ENCODE peak calls at places on chromosomes 6 and 20, in five cellular contexts. V, L, W, M and R are unnamed samples.
A peak's percentile ranks its signal among the peaks of the same experiment; 100 is the strongest.

GRCh38 chr6:129936329-129937165 is 75.4 kb upstream of the TMEM244 start:
- DNase-seq in V (peak; percentile 21), L (peak; percentile 73), W (peak; percentile 77), M (peak; percentile 33), R (peak; percentile 53)

GRCh38 chr20:11267131-11267761 is 593.4 kb upstream of the JAG1 start:
- DNase-seq in V (peak; percentile 6), M (peak; percentile 50), W (peak; percentile 96), L (peak; percentile 95), R (peak; percentile 25)

GRCh38 chr6:110541701-110542309 is 65.4 kb upstream of the SLC22A16 start:
- DNase-seq in W (no peak), M (no peak), V (no peak), L (no peak), R (no peak)

GRCh38 chr6:116218172-116218633 is 35.7 kb downstream of the TSPYL4 start:
- DNase-seq in L (peak; percentile 45), W (peak; percentile 60), V (no peak), M (no peak), R (no peak)

GRCh38 chr20:20440473-20440872 is 72.6 kb downstream of the INSM1 start:
- DNase-seq in L (no peak), W (no peak), M (no peak), V (no peak), R (peak; percentile 40)

GRCh38 chr6:142627474-142627873 is 317.5 kb downstream of the HIVEP2 start:
- DNase-seq in V (no peak), L (no peak), M (no peak), W (no peak), R (no peak)

GRCh38 chr6:114096553-114097172 is 125.7 kb upstream of the HDAC2 start:
- DNase-seq in L (peak; percentile 39), W (peak; percentile 52), M (peak; percentile 11), V (peak; percentile 60), R (peak; percentile 43)

GRCh38 chr6:125612400-125612846 is 137.0 kb upstream of the HEY2 start:
- DNase-seq in L (peak; percentile 2), V (no peak), M (no peak), W (no peak), R (no peak)

GRCh38 chr6:123276439-123277045 is 280.5 kb downstream of the CLVS2 start:
- DNase-seq in V (peak; percentile 19), M (no peak), W (no peak), L (no peak), R (no peak)

GRCh38 chr6:37665309-37665708 is 32.4 kb downstream of the MDGA1 start:
- DNase-seq in W (no peak), L (no peak), V (no peak), M (no peak), R (peak; percentile 61)

GRCh38 chr20:48455606-48456360 is 372.0 kb downstream of the PREX1 start:
- DNase-seq in L (no peak), W (no peak), V (no peak), M (no peak), R (peak; percentile 47)

GRCh38 chr6:92110390-92110789 is 1309.0 kb downstream of the EPHA7 start:
- DNase-seq in W (no peak), L (no peak), V (no peak), M (no peak), R (no peak)

GRCh38 chr6:87330961-87331360 is 1.9 kb upstream of the GJB7 start:
- DNase-seq in M (no peak), V (no peak), L (no peak), W (no peak), R (no peak)

GRCh38 chr6:87334683-87335082 is 5.6 kb upstream of the GJB7 start:
- DNase-seq in L (peak; percentile 58), V (no peak), M (no peak), W (no peak), R (no peak)

GRCh38 chr6:87336367-87336766 is 7.3 kb upstream of the GJB7 start:
- DNase-seq in M (no peak), L (no peak), V (peak; percentile 17), W (no peak), R (no peak)

GRCh38 chr6:87333591-87334181 is 4.6 kb upstream of the GJB7 start:
- DNase-seq in L (peak; percentile 13), M (no peak), V (no peak), W (no peak), R (no peak)

DNA sequence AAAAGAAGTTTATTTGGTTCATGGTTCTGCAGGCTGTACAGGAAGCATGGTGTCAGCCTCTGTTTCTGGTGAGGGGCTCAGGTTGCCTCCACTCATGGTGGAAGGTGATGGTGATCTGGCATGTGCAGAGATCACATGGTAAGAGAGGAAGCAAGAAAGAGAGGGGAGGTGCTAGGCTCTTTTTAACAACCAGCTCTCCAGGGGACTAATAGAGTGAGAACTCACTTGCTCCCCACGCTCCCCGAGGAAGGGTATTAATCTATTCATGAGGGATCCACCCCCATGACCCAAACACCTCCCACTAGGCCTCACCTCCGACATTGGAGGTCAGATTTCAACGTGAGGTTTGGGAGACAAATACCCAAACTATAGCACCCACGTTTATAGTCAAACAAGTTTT is 4.0 kb upstream of the GJB7 start:
- DNase-seq in M (no peak), V (no peak), L (no peak), W (no peak), R (no peak)
- H3K4me1 ChIP-seq in M (no peaks in the 10 kb centered on the region), V (peaks cover 8% of the 10 kb centered on the region), L (peaks cover 10% of the 10 kb centered on the region), W (no peaks in the 10 kb centered on the region), R (no peaks in the 10 kb centered on the region)

GRCh38 chr6:152117156-152118129 is 310.0 kb downstream of the ESR1 start:
- DNase-seq in L (no peak), V (no peak), W (no peak), M (peak; percentile 35), R (no peak)
- H3K4me3 ChIP-seq in L (no peak overlapping the region), V (no peak overlapping the region), W (no peak overlapping the region), M (no peak overlapping the region), R (no peak overlapping the region)

DNA sequence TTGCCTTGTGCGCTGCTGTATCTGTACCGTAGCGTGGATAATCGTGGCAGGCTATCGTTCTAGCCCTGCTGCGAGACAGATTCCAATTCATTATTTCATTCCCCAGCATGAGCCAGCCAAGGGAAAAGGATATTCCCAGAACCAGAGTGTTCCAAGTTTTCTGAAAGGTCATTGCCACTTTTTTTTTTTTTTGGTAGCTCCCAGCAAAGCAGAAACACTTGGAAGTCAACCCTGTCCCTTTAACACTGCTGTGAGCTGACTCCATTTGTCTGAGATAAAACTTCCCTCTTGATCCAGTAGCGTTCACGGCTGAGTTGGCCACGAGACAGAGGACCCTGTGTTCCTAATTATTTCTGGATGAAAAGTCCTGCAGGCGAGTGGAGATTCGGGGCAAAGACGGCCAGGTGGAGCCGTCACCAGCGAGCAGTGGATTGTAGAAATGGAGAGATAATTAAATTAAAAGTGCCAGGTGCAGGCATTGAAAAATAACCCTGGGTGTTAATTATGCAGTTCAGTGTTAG is 164.1 kb downstream of the SLC24A3 start:
- DNase-seq in W (no peak), L (no peak), V (no peak), M (no peak), R (no peak)
- H3K27me3 ChIP-seq in W (peaks cover 71% of the 10 kb centered on the region), L (no peaks in the 10 kb centered on the region), V (no peaks in the 10 kb centered on the region), M (no peaks in the 10 kb centered on the region), R (no peaks in the 10 kb centered on the region)

GRCh38 chr6:5994999-5995698 is 11.6 kb downstream of the NRN1 start:
- DNase-seq in V (no peak), L (no peak), M (no peak), W (no peak), R (no peak)
- H3K4me1 ChIP-seq in V (peaks cover 23% of the 10 kb centered on the region), L (no peaks in the 10 kb centered on the region), M (peaks cover 33% of the 10 kb centered on the region), W (no peaks in the 10 kb centered on the region), R (peaks cover 3% of the 10 kb centered on the region)

DNA sequence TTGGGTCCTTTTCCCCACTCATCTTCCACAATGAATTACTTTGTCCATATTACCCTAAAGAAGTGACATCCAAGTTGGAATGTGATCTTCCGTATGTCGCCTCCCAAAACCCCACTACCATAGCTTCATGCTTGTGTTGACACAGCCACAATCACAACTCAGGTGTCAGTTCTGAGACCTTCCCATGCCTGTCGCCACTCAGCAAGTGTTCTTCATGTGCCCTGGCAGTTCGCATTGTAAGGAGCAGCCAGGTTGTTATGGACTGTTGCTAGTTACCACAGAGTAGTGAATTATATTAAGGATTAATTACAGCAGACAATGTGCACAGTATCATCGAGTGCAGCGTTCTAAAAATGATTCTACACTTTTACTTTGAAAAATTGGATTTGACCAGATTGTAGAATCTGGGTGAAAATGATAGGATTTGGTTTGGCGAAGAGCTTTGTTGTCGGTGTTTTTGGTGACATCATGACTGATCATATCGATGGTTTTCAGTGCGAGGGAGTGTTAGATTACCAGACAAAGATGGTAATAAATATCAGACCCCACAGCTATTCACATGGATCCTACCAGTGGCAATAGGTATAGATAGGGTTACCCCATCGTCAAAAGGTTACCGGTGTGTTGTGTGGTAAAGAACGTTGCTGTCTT is 1.7 kb downstream of the PCMTD2 start:
- DNase-seq in W (no peak), V (no peak), L (no peak), M (no peak), R (no peak)
- H3K4me3 ChIP-seq in W (peak overlapping the region; percentile 97), V (peak overlapping the region; percentile 91), L (peak overlapping the region; percentile 93), M (no peak overlapping the region), R (no peak overlapping the region)

GRCh38 chr6:27667651-27668441 is 194.9 kb upstream of the ZNF184 start:
- DNase-seq in M (no peak), L (peak; percentile 33), V (no peak), W (no peak), R (no peak)
- H3K27me3 ChIP-seq in M (no peaks in the 10 kb centered on the region), L (no peaks in the 10 kb centered on the region), V (no peaks in the 10 kb centered on the region), W (no peaks in the 10 kb centered on the region), R (peaks cover 11% of the 10 kb centered on the region)

GRCh38 chr6:6747371-6747770 is 158.9 kb downstream of the LY86 start:
- DNase-seq in L (no peak), M (no peak), W (no peak), V (no peak), R (no peak)
- H3K4me1 ChIP-seq in L (peaks cover 25% of the 10 kb centered on the region), M (peaks cover 20% of the 10 kb centered on the region), W (peaks cover 29% of the 10 kb centered on the region), V (peaks cover 37% of the 10 kb centered on the region), R (peaks cover 8% of the 10 kb centered on the region)

GRCh38 chr20:25867776-25868649 is 171.4 kb upstream of the ZNF337 start:
- DNase-seq in L (peak; percentile 43), V (peak; percentile 16), M (peak; percentile 83), W (no peak), R (peak; percentile 72)
- H3K4me3 ChIP-seq in L (peak overlapping the region; percentile 52), V (no peak overlapping the region), M (no peak overlapping the region), W (no peak overlapping the region), R (peak overlapping the region; percentile 47)

GRCh38 chr20:54177378-54177777 is 3.6 kb upstream of the CYP24A1 start:
- DNase-seq in W (no peak), M (no peak), V (no peak), L (no peak), R (no peak)
- H3K27me3 ChIP-seq in W (no peaks in the 10 kb centered on the region), M (no peaks in the 10 kb centered on the region), V (peaks cover 34% of the 10 kb centered on the region), L (peaks cover 26% of the 10 kb centered on the region), R (peaks cover 64% of the 10 kb centered on the region)